ENCODE peak calls at places on chromosomes 1 and 21, in seven cellular contexts. B is HCT116, N is adrenal gland, W is stomach, I is spleen, R is prostate gland, G is tibial nerve. S is an unnamed sample. For H3K36me3, the result is how much of the 10 kb centered on the place peaks cover.

GRCh38 chr1:8424539-8425116 is 106.7 kb downstream of the SLC45A1 start:
- DNase-seq in B (peak), N (no peak), W (peak), I (peak), R (peak), G (no peak), S (peak)

GRCh38 chr1:230917284-230918135 is 49.2 kb upstream of the C1orf198 start:
- DNase-seq in B (peak), N (peak), W (peak), I (peak), R (peak), G (peak), S (peak)

GRCh38 chr1:12095822-12096263 is 32.7 kb downstream of the TNFRSF8 start:
- DNase-seq in B (no peak), N (no peak), W (no peak), I (peak), R (no peak), G (no peak), S (no peak)

GRCh38 chr1:245458761-245459174 is 304.0 kb downstream of the KIF26B start:
- DNase-seq in B (no peak), N (no peak), W (no peak), I (no peak), R (no peak), G (no peak), S (no peak)

GRCh38 chr1:39936724-39937491 is 18.0 kb upstream of the MFSD2A start:
- DNase-seq in B (no peak), N (no peak), W (no peak), I (no peak), R (no peak), G (no peak), S (no peak)

GRCh38 chr1:196590959-196591358 is 17.3 kb downstream of the KCNT2 start:
- DNase-seq in B (no peak), N (no peak), W (no peak), I (no peak), R (no peak), G (no peak), S (no peak)

GRCh38 chr1:227540170-227541098 is 22.9 kb upstream of the ZNF678 start:
- DNase-seq in B (no peak), N (no peak), W (no peak), I (peak), R (no peak), G (no peak), S (no peak)

GRCh38 chr1:177567393-177567792 is 396.6 kb downstream of the BRINP2 start:
- DNase-seq in B (peak), N (no peak), W (no peak), I (no peak), R (no peak), G (no peak), S (no peak)

GRCh38 chr21:17537299-17537698 is 24.5 kb downstream of the CXADR start:
- DNase-seq in B (no peak), N (no peak), W (no peak), I (no peak), R (peak), G (no peak), S (no peak)

GRCh38 chr1:17193222-17194132 is 11.5 kb upstream of the PADI1 start:
- DNase-seq in B (no peak), N (peak), W (no peak), I (no peak), R (no peak), G (no peak), S (no peak)

GRCh38 chr1:229341811-229342304 is 989 bp downstream of the CCSAP start:
- DNase-seq in B (no peak), N (peak), W (no peak), I (no peak), R (no peak), G (no peak), S (no peak)

GRCh38 chr1:10031461-10031860 is 1.3 kb upstream of the UBE4B start:
- DNase-seq in B (no peak), N (no peak), W (no peak), I (no peak), R (no peak), G (no peak), S (no peak)

GRCh38 chr1:11740258-11741192 is 4.6 kb downstream of the AGTRAP start:
- DNase-seq in B (no peak), N (no peak), W (no peak), I (peak), R (no peak), G (no peak), S (no peak)

GRCh38 chr1:77532641-77533040 is 149.8 kb downstream of the ZZZ3 start:
- DNase-seq in B (no peak), N (no peak), W (no peak), I (no peak), R (no peak), G (no peak), S (no peak)

GRCh38 chr1:54806931-54807611 is 5.9 kb upstream of the TTC22 start:
- DNase-seq in B (peak), N (peak), W (peak), I (no peak), R (no peak), G (no peak), S (peak)

GRCh38 chr21:28311776-28312175 is 680.9 kb downstream of the LTN1 start:
- DNase-seq in B (no peak), N (no peak), W (no peak), I (no peak), R (no peak), G (no peak), S (no peak)

GRCh38 chr1:97824644-97825043 is 96.2 kb downstream of the DPYD start:
- DNase-seq in B (no peak), N (no peak), W (no peak), I (no peak), R (no peak), G (no peak), S (no peak)

GRCh38 chr1:183841950-183842816 is 37.3 kb downstream of the RGL1 start:
- DNase-seq in B (no peak), N (no peak), W (no peak), I (no peak), R (peak), G (no peak), S (peak)

GRCh38 chr1:171581766-171582165 is 40.3 kb upstream of the MYOCOS start:
- DNase-seq in B (no peak), N (no peak), W (no peak), I (no peak), R (no peak), G (no peak), S (no peak)

GRCh38 chr1:171581226-171581625 is 40.8 kb upstream of the MYOCOS start:
- DNase-seq in B (no peak), N (no peak), W (no peak), I (no peak), R (no peak), G (no peak), S (no peak)

DNA sequence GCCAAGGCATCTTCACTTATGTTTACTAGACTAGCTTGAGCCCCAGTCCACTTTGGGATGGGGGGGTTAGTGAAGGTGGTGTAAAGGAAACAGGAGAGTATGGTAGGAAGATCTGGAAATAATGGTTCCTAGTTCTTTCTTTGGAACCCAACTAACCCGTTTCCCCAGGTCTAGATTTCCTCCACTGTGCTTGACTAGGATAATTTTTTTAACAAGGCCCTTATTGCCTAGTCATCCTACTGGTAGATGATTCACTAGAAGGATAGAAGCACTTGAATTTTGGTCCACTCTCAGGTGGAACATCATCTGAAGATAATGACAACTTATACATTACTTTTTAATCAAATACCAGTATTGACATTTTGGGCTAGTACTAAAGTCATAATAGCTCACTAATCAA is 45.9 kb upstream of the MYOCOS start:
- DNase-seq in B (no peak), N (no peak), W (no peak), I (no peak), R (no peak), G (no peak), S (no peak)
- H3K36me3 ChIP-seq in B (under half), N (half or more), W (half or more), I (half or more), R (under half), G (half or more), S (under half)

GRCh38 chr21:45995686-45996179 is 14.2 kb downstream of the COL6A1 start:
- DNase-seq in B (peak), N (peak), W (peak), I (peak), R (no peak), G (peak), S (peak)

GRCh38 chr21:45994086-45994661 is 12.6 kb downstream of the COL6A1 start:
- DNase-seq in B (no peak), N (no peak), W (peak), I (peak), R (no peak), G (peak), S (no peak)

GRCh38 chr21:45993210-45994085 is 11.9 kb downstream of the COL6A1 start:
- DNase-seq in B (no peak), N (peak), W (no peak), I (peak), R (no peak), G (peak), S (peak)

GRCh38 chr21:45996311-45997204 is 15.0 kb downstream of the COL6A1 start:
- DNase-seq in B (no peak), N (peak), W (peak), I (peak), R (no peak), G (no peak), S (no peak)

DNA sequence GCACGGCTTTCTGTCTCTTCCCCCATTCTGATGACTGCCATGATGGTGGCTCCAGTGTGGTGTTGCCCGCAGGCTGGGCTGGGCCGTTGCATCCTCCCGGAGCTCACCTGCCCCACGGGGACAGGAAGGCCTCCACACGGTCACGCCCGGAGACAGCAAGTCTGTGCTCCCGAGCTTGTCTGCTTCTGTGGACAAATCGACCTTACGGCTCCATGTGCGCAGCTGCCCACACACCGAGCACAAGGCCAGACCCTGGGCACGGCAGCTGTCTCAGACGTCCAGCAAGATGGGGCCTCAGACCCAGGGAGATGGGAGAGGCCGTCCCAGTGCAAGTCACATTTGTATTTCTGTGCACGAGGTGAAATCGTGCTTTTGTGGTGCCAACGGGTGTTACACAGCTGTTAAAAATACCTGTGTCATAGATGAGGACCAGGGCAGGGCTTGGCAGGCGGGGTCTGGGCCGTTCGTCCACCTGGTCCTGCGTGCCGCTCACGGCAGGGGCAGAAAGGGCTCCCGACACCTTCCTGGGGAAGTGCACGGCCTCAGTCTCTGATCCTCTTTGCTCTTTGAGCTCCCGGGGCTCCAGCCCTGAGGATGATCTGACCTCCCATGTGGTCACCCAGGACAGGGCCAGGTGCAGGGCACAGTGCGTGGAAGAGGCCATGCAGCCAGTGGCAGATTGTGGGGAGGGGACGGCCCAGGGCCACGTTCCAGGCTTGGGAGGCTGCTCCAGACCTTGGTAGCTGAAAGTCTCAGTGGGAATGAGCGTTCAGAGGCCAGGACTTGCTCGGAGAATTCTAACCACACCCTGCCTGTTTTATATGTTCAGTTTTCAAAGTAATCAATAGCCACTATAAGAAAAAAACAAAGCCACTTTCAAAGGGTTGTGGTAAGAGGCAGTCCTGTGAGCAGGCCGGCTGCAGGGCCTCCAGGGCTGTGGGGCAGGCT is 13.4 kb downstream of the COL6A1 start:
- DNase-seq in B (no peak), N (peak), W (no peak), I (peak), R (no peak), G (peak), S (no peak)
- TF ChIP-seq POLR2A in B (no peak), N (no peak), W (no peak), I (no peak), R (no peak), G (no peak), S (no peak)

GRCh38 chr1:171787686-171788480 is 6.4 kb downstream of the METTL13 start:
- DNase-seq in B (no peak), N (no peak), W (no peak), I (no peak), R (no peak), G (no peak), S (no peak)
- H3K36me3 ChIP-seq in B (half or more), N (half or more), W (half or more), I (half or more), R (under half), G (half or more), S (under half)

GRCh38 chr1:86156571-86157455 is at the start of gene COL24A1:
- DNase-seq in B (no peak), N (no peak), W (no peak), I (peak), R (peak), G (peak), S (peak)

GRCh38 chr1:86152887-86153286 is 3.7 kb downstream of the COL24A1 start:
- DNase-seq in B (no peak), N (no peak), W (no peak), I (no peak), R (no peak), G (no peak), S (no peak)

GRCh38 chr1:86154581-86155060 is 2.0 kb downstream of the COL24A1 start:
- DNase-seq in B (no peak), N (no peak), W (no peak), I (peak), R (no peak), G (no peak), S (no peak)

GRCh38 chr1:86155061-86155806 is 1.3 kb downstream of the COL24A1 start:
- DNase-seq in B (no peak), N (no peak), W (no peak), I (peak), R (no peak), G (peak), S (no peak)

DNA sequence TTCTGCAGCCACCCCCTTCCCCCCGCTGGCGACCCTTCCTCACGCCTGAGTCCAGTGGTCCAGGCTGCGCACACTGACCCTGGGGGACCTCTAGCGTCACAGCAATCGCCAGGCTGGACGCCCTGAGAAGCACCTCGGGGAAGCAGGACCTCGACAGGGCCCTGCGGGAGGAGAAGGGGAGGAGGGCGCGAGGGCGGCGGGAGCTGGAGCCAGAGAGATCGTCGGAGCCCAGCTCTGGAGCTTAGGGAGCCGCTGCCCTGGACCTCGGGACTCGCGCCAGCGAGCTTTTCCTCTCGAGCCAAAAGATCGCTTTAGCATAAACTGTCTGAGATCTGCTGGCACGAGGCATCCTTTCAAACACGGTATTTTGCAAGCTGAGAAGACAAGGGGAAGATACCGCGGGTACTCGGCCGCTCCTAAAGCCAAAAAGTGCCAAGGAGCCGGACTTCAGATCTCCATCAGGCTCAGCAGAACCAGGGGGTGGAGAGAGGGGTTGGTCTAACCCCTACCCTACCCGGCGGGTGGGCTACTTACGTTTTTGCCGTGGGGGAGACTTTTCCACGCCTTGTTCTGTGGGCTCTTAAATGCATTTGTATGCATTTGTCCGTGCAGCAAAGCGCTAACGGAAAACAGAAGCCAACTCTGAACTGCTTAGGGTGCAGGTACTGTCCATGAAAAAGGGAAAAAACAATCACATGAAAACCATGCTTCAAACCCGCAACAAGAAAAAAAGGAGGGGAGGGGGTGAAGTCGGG is 588 bp downstream of the COL24A1 start:
- DNase-seq in B (no peak), N (peak), W (no peak), I (peak), R (no peak), G (no peak), S (peak)
- TF ChIP-seq POLR2A in B (no peak), N (no peak), W (no peak), I (no peak), R (no peak), G (no peak), S (no peak)

DNA sequence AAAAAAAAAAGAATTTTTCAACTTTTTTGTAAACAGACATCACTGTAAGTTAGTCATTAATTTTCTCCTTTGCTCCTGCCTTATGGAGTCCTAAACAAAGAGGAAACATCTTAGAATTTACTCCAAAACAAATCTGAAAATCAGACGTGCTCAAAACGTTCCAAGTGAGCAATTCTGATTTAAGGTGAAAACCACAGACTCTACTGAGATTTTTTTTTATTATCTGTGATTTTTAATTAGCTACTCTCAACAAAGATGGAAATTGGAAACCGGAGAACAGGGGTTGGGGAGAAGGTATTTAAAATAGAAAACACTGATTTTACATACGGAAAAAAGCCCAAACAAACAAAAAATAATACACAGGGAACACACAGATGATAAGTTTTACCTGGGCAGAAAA is 7.8 kb upstream of the CTSK start:
- DNase-seq in B (no peak), N (no peak), W (no peak), I (no peak), R (no peak), G (no peak), S (no peak)
- H3K36me3 ChIP-seq in B (under half), N (half or more), W (half or more), I (half or more), R (under half), G (half or more), S (half or more)

DNA sequence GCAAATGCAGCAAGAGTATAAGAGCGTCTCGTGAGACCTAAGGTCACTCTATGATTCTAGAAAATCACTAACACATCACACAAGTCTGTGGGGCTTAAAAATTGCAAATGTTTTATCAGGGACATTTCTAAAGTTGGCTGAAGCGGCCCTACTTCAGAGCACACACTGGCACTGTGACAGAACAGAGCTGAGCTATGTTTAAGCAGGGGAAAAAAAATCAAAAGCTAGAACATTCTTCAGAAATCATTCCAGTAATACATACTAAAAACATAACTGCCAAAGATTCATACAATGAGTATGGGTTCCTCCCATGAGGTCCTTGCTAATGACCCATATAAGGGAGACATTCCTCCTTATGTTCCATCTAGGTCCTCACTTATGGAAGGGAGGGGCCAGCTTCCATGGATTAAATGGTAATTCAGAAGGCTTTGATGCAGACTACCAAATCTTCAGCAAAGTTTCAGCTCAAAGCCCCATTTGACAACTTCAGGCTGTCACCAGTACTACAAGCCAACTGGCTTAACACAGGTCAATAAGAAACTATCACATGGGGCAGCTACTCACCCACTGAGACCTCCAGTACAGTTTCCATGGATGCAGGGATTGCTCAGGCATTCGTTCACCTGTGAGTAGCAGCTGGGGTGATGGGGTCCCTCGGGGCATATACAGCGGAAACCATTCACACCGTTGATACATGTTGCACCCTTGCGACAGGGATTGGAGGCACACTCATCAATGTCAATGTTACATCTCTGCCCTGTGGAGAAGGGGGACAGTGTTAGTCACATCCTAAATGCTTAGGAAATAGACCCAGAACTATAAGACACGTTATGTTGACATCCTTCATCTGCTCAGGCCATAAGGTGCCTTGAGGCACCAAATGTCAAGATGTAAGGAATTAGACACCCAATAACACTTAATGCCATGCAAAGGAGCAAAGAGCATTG is 58.4 kb upstream of the ADAM30 start:
- DNase-seq in B (no peak), N (no peak), W (no peak), I (no peak), R (no peak), G (no peak), S (no peak)
- TF ChIP-seq POLR2A in B (no peak), N (no peak), W (no peak), I (no peak), R (no peak), G (no peak), S (no peak)

S was measured in transverse colon.